ENCODE peak calls at places on chromosomes 3 and 15, in five cellular contexts. One of them, this sample, is unnamed.

GRCh38 chr15:40106203-40107161 is 2.2 kb downstream of the BMF start:
- DNase-seq in left colon: peak; percentile 81
- DNase-seq in CD4-positive, alpha-beta memory T cell: no peak
- DNase-seq in Kasumi-1: peak; percentile 30
- DNase-seq in CD4-positive, alpha-beta T cell: no peak
- DNase-seq in this sample: peak; percentile 88

GRCh38 chr15:73927476-73928240 is 1.4 kb downstream of the LOXL1 start:
- DNase-seq in left colon: peak; percentile 75
- DNase-seq in CD4-positive, alpha-beta T cell: peak; percentile 73
- DNase-seq in Kasumi-1: no peak
- DNase-seq in CD4-positive, alpha-beta memory T cell: peak; percentile 80
- DNase-seq in this sample: no peak

GRCh38 chr15:29401644-29402043 is 132.0 kb upstream of the NSMCE3 start:
- DNase-seq in CD4-positive, alpha-beta memory T cell: no peak
- DNase-seq in CD4-positive, alpha-beta T cell: no peak
- DNase-seq in left colon: no peak
- DNase-seq in Kasumi-1: no peak
- DNase-seq in this sample: no peak

GRCh38 chr3:76873509-76874242 is 166.2 kb upstream of the ROBO2 start:
- DNase-seq in Kasumi-1: no peak
- DNase-seq in CD4-positive, alpha-beta memory T cell: no peak
- DNase-seq in CD4-positive, alpha-beta T cell: no peak
- DNase-seq in left colon: peak; percentile 11
- DNase-seq in this sample: no peak

GRCh38 chr15:25408428-25408827 is 30.4 kb downstream of the UBE3A start:
- DNase-seq in CD4-positive, alpha-beta T cell: no peak
- DNase-seq in CD4-positive, alpha-beta memory T cell: no peak
- DNase-seq in Kasumi-1: no peak
- DNase-seq in left colon: no peak
- DNase-seq in this sample: no peak

GRCh38 chr15:39443659-39444219 is 137.1 kb upstream of the THBS1 start:
- DNase-seq in CD4-positive, alpha-beta memory T cell: no peak
- DNase-seq in Kasumi-1: no peak
- DNase-seq in left colon: no peak
- DNase-seq in CD4-positive, alpha-beta T cell: no peak
- DNase-seq in this sample: no peak

GRCh38 chr3:71566776-71567175 is 16.8 kb downstream of the FOXP1 start:
- DNase-seq in left colon: no peak
- DNase-seq in CD4-positive, alpha-beta memory T cell: no peak
- DNase-seq in CD4-positive, alpha-beta T cell: no peak
- DNase-seq in Kasumi-1: no peak
- DNase-seq in this sample: no peak

GRCh38 chr3:109071349-109072142 is 46.4 kb downstream of the MORC1 start:
- DNase-seq in CD4-positive, alpha-beta memory T cell: no peak
- DNase-seq in Kasumi-1: peak; percentile 34
- DNase-seq in left colon: no peak
- DNase-seq in CD4-positive, alpha-beta T cell: no peak
- DNase-seq in this sample: no peak

GRCh38 chr15:101480613-101481380 is 8.7 kb downstream of the PCSK6 start:
- DNase-seq in CD4-positive, alpha-beta memory T cell: no peak
- DNase-seq in left colon: no peak
- DNase-seq in Kasumi-1: no peak
- DNase-seq in CD4-positive, alpha-beta T cell: no peak
- DNase-seq in this sample: no peak

GRCh38 chr3:16060945-16061344 is 113.5 kb upstream of the GALNT15 start:
- DNase-seq in Kasumi-1: no peak
- DNase-seq in left colon: no peak
- DNase-seq in CD4-positive, alpha-beta T cell: no peak
- DNase-seq in CD4-positive, alpha-beta memory T cell: no peak
- DNase-seq in this sample: no peak

GRCh38 chr15:48374472-48374871 is 43.2 kb downstream of the DUT start:
- DNase-seq in CD4-positive, alpha-beta memory T cell: no peak
- DNase-seq in CD4-positive, alpha-beta T cell: no peak
- DNase-seq in left colon: no peak
- DNase-seq in Kasumi-1: no peak
- DNase-seq in this sample: no peak

GRCh38 chr3:122493296-122493695 is 21.4 kb downstream of the KPNA1 start:
- DNase-seq in CD4-positive, alpha-beta T cell: no peak
- DNase-seq in CD4-positive, alpha-beta memory T cell: no peak
- DNase-seq in Kasumi-1: no peak
- DNase-seq in left colon: no peak
- DNase-seq in this sample: no peak

GRCh38 chr15:61951949-61952348 is 108.3 kb downstream of the VPS13C start:
- DNase-seq in CD4-positive, alpha-beta memory T cell: no peak
- DNase-seq in Kasumi-1: no peak
- DNase-seq in left colon: no peak
- DNase-seq in CD4-positive, alpha-beta T cell: no peak
- DNase-seq in this sample: no peak

GRCh38 chr3:194537732-194538247 is 51.0 kb upstream of the ATP13A3 start:
- DNase-seq in CD4-positive, alpha-beta T cell: no peak
- DNase-seq in Kasumi-1: no peak
- DNase-seq in left colon: peak; percentile 30
- DNase-seq in CD4-positive, alpha-beta memory T cell: no peak
- DNase-seq in this sample: no peak

GRCh38 chr3:7640787-7641186 is 779.9 kb downstream of the GRM7 start:
- DNase-seq in CD4-positive, alpha-beta T cell: no peak
- DNase-seq in Kasumi-1: no peak
- DNase-seq in CD4-positive, alpha-beta memory T cell: no peak
- DNase-seq in left colon: no peak
- DNase-seq in this sample: no peak

GRCh38 chr3:156252656-156253055 is 132.3 kb downstream of the KCNAB1 start:
- DNase-seq in CD4-positive, alpha-beta T cell: no peak
- DNase-seq in Kasumi-1: no peak
- DNase-seq in CD4-positive, alpha-beta memory T cell: no peak
- DNase-seq in left colon: no peak
- DNase-seq in this sample: no peak

GRCh38 chr3:122356402-122356801 is 26.6 kb downstream of the MIX23 start:
- DNase-seq in CD4-positive, alpha-beta T cell: no peak
- DNase-seq in CD4-positive, alpha-beta memory T cell: peak; percentile 22
- DNase-seq in Kasumi-1: no peak
- DNase-seq in left colon: peak; percentile 78
- DNase-seq in this sample: no peak

GRCh38 chr15:88894819-88895767 is at the start of gene HAPLN3:
- DNase-seq in CD4-positive, alpha-beta memory T cell: peak; percentile 47
- DNase-seq in Kasumi-1: peak; percentile 7
- DNase-seq in left colon: peak; percentile 37
- DNase-seq in CD4-positive, alpha-beta T cell: peak; percentile 45
- DNase-seq in this sample: no peak

GRCh38 chr15:73959801-73960200 is 32.3 kb downstream of the STOML1 start:
- DNase-seq in CD4-positive, alpha-beta memory T cell: no peak
- DNase-seq in CD4-positive, alpha-beta T cell: no peak
- DNase-seq in left colon: no peak
- DNase-seq in Kasumi-1: no peak
- DNase-seq in this sample: no peak

GRCh38 chr15:98085003-98085639 is 124.6 kb downstream of the ARRDC4 start:
- DNase-seq in CD4-positive, alpha-beta memory T cell: peak; percentile 33
- DNase-seq in Kasumi-1: peak; percentile 61
- DNase-seq in left colon: peak; percentile 29
- DNase-seq in CD4-positive, alpha-beta T cell: peak; percentile 6
- DNase-seq in this sample: no peak

GRCh38 chr3:37330466-37330865 is 156.1 kb upstream of the LRRFIP2 start:
- DNase-seq in Kasumi-1: no peak
- DNase-seq in CD4-positive, alpha-beta memory T cell: no peak
- DNase-seq in left colon: no peak
- DNase-seq in CD4-positive, alpha-beta T cell: no peak
- DNase-seq in this sample: no peak